ENCODE peak calls at places on chromosomes 7 and 10, in eight cellular contexts. B is endothelial cell of umbilical vein; V is EH; P is hepatocyte; A is Right ventricle myocardium superior; N is naive thymus-derived CD8-positive, alpha-beta T cell; S is AML-193; K is COR-L47. E is an unnamed sample.

GRCh38 chr10:13971586-13972475 is 358.9 kb downstream of the FRMD4A start:
- DNase-seq in B (peak), V (peak), P (no peak), A (no peak), N (no peak), S (no peak), K (no peak), E (peak)

GRCh38 chr7:144401490-144401889 is 2.0 kb downstream of the NOBOX start:
- DNase-seq in B (no peak), V (no peak), P (no peak), A (no peak), N (no peak), S (no peak), K (no peak), E (no peak)

GRCh38 chr10:30662809-30663208 is 33.3 kb upstream of the LYZL2 start:
- DNase-seq in B (no peak), V (no peak), P (no peak), A (no peak), N (no peak), S (no peak), K (no peak), E (no peak)

GRCh38 chr10:17428616-17429097 is 25.7 kb downstream of the ST8SIA6 start:
- DNase-seq in B (peak), V (no peak), P (no peak), A (no peak), N (peak), S (no peak), K (no peak), E (peak)

GRCh38 chr10:97002670-97003069 is 170.6 kb downstream of the LCOR start:
- DNase-seq in B (no peak), V (no peak), P (no peak), A (no peak), N (no peak), S (no peak), K (no peak), E (no peak)

GRCh38 chr10:18157909-18158308 is 17.7 kb downstream of the CACNB2 start:
- DNase-seq in B (no peak), V (peak), P (no peak), A (no peak), N (no peak), S (no peak), K (no peak), E (no peak)

GRCh38 chr10:99958806-99959205 is 50.9 kb downstream of the DNMBP start:
- DNase-seq in B (no peak), V (no peak), P (no peak), A (no peak), N (no peak), S (no peak), K (no peak), E (no peak)

GRCh38 chr10:130179640-130180039 is 43.4 kb downstream of the GLRX3 start:
- DNase-seq in B (peak), V (peak), P (peak), A (no peak), N (no peak), S (peak), K (peak), E (peak)

GRCh38 chr7:15594461-15594860 is 32.6 kb upstream of the AGMO start:
- DNase-seq in B (no peak), V (no peak), P (no peak), A (no peak), N (no peak), S (no peak), K (no peak), E (no peak)

GRCh38 chr7:52705768-52706167 is 329.7 kb upstream of the POM121L12 start:
- DNase-seq in B (no peak), V (no peak), P (no peak), A (no peak), N (no peak), S (no peak), K (no peak), E (no peak)

GRCh38 chr10:6232225-6232807 is 29.6 kb downstream of the PFKFB3 start:
- DNase-seq in B (no peak), V (no peak), P (no peak), A (no peak), N (no peak), S (no peak), K (no peak), E (no peak)

GRCh38 chr10:110746254-110746826 is 102.2 kb downstream of the RBM20 start:
- DNase-seq in B (peak), V (peak), P (peak), A (no peak), N (peak), S (peak), K (peak), E (peak)

GRCh38 chr10:48363617-48364355 is 57.3 kb downstream of the MAPK8 start:
- DNase-seq in B (peak), V (peak), P (peak), A (no peak), N (no peak), S (peak), K (peak), E (peak)

GRCh38 chr7:107551936-107552335 is 11.8 kb downstream of the COG5 start:
- DNase-seq in B (no peak), V (peak), P (no peak), A (no peak), N (no peak), S (no peak), K (no peak), E (no peak)

GRCh38 chr10:76049581-76050290 is 618.3 kb downstream of the LRMDA start:
- DNase-seq in B (no peak), V (peak), P (no peak), A (no peak), N (no peak), S (no peak), K (no peak), E (no peak)

GRCh38 chr10:110462308-110463095 is 35.2 kb upstream of the DUSP5 start:
- DNase-seq in B (no peak), V (no peak), P (no peak), A (no peak), N (no peak), S (no peak), K (no peak), E (peak)

GRCh38 chr7:48089415-48089975 is 430 bp downstream of the UPP1 start:
- DNase-seq in B (no peak), V (peak), P (peak), A (peak), N (peak), S (no peak), K (peak), E (peak)